ENCODE peak calls at places on chromosomes 11 and 22, in seven cellular contexts. One of them, this sample, is unnamed.
A peak's percentile ranks its signal among the peaks of the same experiment; 100 is the strongest.

GRCh38 chr11:14644396-14645246 is 1.0 kb downstream of the PDE3B start:
- DNase-seq in testis: peak; percentile 50
- DNase-seq in GM23338: peak; percentile 68
- DNase-seq in transverse colon: peak; percentile 43
- DNase-seq in uterus: no peak
- DNase-seq in body of pancreas: peak; percentile 51
- DNase-seq in stomach: peak; percentile 34
- DNase-seq in this sample: peak; percentile 32

GRCh38 chr11:65442952-65443351 is 20.4 kb downstream of the NEAT1 start:
- DNase-seq in GM23338: no peak
- DNase-seq in testis: no peak
- DNase-seq in body of pancreas: peak; percentile 25
- DNase-seq in transverse colon: no peak
- DNase-seq in stomach: no peak
- DNase-seq in uterus: peak; percentile 24
- DNase-seq in this sample: no peak

GRCh38 chr11:10304495-10305261 is at the start of gene ADM:
- DNase-seq in uterus: peak; percentile 92
- DNase-seq in body of pancreas: peak; percentile 84
- DNase-seq in stomach: peak; percentile 87
- DNase-seq in transverse colon: peak; percentile 93
- DNase-seq in GM23338: peak; percentile 93
- DNase-seq in testis: peak; percentile 91
- DNase-seq in this sample: peak; percentile 87

GRCh38 chr11:125945797-125946520 is at the start of gene VSIG10L2:
- DNase-seq in GM23338: no peak
- DNase-seq in uterus: peak; percentile 5
- DNase-seq in transverse colon: no peak
- DNase-seq in body of pancreas: no peak
- DNase-seq in testis: no peak
- DNase-seq in stomach: no peak
- DNase-seq in this sample: no peak

GRCh38 chr11:113241190-113242051 is 73.0 kb upstream of the TTC12 start:
- DNase-seq in transverse colon: no peak
- DNase-seq in stomach: no peak
- DNase-seq in GM23338: no peak
- DNase-seq in testis: no peak
- DNase-seq in body of pancreas: no peak
- DNase-seq in uterus: no peak
- DNase-seq in this sample: no peak

GRCh38 chr22:38271927-38272372 is 860 bp downstream of the TMEM184B start:
- DNase-seq in GM23338: peak; percentile 75
- DNase-seq in body of pancreas: peak; percentile 77
- DNase-seq in stomach: peak; percentile 71
- DNase-seq in transverse colon: peak; percentile 69
- DNase-seq in uterus: peak; percentile 44
- DNase-seq in testis: no peak
- DNase-seq in this sample: no peak

GRCh38 chr22:30159561-30160353 is 79.5 kb downstream of the HORMAD2 start:
- DNase-seq in uterus: no peak
- DNase-seq in testis: peak; percentile 45
- DNase-seq in transverse colon: no peak
- DNase-seq in GM23338: no peak
- DNase-seq in stomach: no peak
- DNase-seq in body of pancreas: peak; percentile 35
- DNase-seq in this sample: no peak

GRCh38 chr11:44199298-44199697 is 103.8 kb downstream of the EXT2 start:
- DNase-seq in transverse colon: no peak
- DNase-seq in uterus: no peak
- DNase-seq in testis: no peak
- DNase-seq in stomach: no peak
- DNase-seq in GM23338: peak; percentile 57
- DNase-seq in body of pancreas: no peak
- DNase-seq in this sample: no peak

GRCh38 chr11:6251120-6251733 is 8.4 kb upstream of the CCKBR start:
- DNase-seq in GM23338: peak; percentile 90
- DNase-seq in stomach: peak; percentile 90
- DNase-seq in transverse colon: peak; percentile 82
- DNase-seq in uterus: peak; percentile 62
- DNase-seq in testis: peak; percentile 87
- DNase-seq in body of pancreas: peak; percentile 87
- DNase-seq in this sample: peak; percentile 85

GRCh38 chr11:122516686-122517085 is 138.8 kb upstream of the UBASH3B start:
- DNase-seq in testis: no peak
- DNase-seq in GM23338: no peak
- DNase-seq in transverse colon: no peak
- DNase-seq in body of pancreas: no peak
- DNase-seq in uterus: no peak
- DNase-seq in stomach: no peak
- DNase-seq in this sample: no peak

GRCh38 chr11:124717786-124718634 is 21.7 kb upstream of the NRGN start:
- DNase-seq in uterus: no peak
- DNase-seq in body of pancreas: no peak
- DNase-seq in GM23338: peak; percentile 66
- DNase-seq in transverse colon: no peak
- DNase-seq in testis: no peak
- DNase-seq in stomach: no peak
- DNase-seq in this sample: peak; percentile 22

GRCh38 chr11:34840736-34841386 is 75.3 kb downstream of the APIP start:
- DNase-seq in body of pancreas: peak; percentile 47
- DNase-seq in uterus: no peak
- DNase-seq in testis: no peak
- DNase-seq in GM23338: peak; percentile 78
- DNase-seq in stomach: peak; percentile 28
- DNase-seq in transverse colon: peak; percentile 58
- DNase-seq in this sample: peak; percentile 37

GRCh38 chr22:39316440-39317083 is 2.9 kb downstream of the RPL3 start:
- DNase-seq in body of pancreas: peak; percentile 87
- DNase-seq in uterus: peak; percentile 82
- DNase-seq in testis: peak; percentile 81
- DNase-seq in stomach: peak; percentile 79
- DNase-seq in transverse colon: peak; percentile 79
- DNase-seq in GM23338: peak; percentile 81
- DNase-seq in this sample: peak; percentile 65

GRCh38 chr22:39315389-39315788 is 4.0 kb downstream of the RPL3 start:
- DNase-seq in body of pancreas: no peak
- DNase-seq in testis: no peak
- DNase-seq in stomach: no peak
- DNase-seq in transverse colon: no peak
- DNase-seq in uterus: no peak
- DNase-seq in GM23338: no peak
- DNase-seq in this sample: no peak

GRCh38 chr22:39318507-39319283 is 728 bp downstream of the RPL3 start:
- DNase-seq in transverse colon: peak; percentile 44
- DNase-seq in GM23338: no peak
- DNase-seq in body of pancreas: no peak
- DNase-seq in stomach: no peak
- DNase-seq in uterus: no peak
- DNase-seq in testis: peak; percentile 58
- DNase-seq in this sample: no peak

GRCh38 chr22:39317756-39318506 is 1.5 kb downstream of the RPL3 start:
- DNase-seq in body of pancreas: no peak
- DNase-seq in uterus: no peak
- DNase-seq in stomach: no peak
- DNase-seq in testis: no peak
- DNase-seq in transverse colon: no peak
- DNase-seq in GM23338: no peak
- DNase-seq in this sample: no peak

DNA sequence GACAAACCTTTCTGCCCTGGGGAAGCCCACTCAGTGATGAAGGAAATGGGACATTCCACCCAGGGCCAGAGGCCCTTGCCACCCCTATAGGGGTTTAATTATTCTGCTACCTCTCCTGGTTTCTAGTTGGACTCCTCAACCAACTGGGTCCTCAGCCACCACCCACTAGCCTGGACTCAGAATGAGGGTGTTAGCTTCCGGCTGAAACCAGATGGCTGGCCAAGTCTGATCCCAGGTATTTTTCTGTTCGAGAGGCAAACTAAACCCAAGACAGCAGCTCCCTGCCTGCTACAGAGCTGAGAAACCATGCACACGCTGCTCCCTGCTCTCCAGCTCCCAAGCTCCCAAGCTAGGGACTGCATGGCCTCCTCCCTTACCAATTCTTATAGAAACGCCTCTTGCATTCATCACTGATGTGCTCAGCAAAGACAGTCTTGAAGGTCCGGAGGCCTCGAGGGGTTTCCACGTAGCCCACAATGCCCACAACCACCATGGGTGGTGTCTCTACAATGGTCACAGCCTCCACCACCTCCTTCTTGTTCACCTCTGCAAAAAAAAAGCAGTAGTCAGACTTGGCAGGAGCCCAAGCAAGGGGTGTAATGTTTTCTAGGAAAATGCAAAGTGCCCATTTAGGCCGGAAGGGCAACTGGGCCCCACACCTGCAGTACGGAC is 2.2 kb downstream of the RPL3 start:
- DNase-seq in body of pancreas: no peak
- DNase-seq in uterus: no peak
- DNase-seq in transverse colon: peak; percentile 60
- DNase-seq in stomach: no peak
- DNase-seq in testis: no peak
- DNase-seq in GM23338: no peak
- DNase-seq in this sample: no peak
- H3K36me3 ChIP-seq in body of pancreas: peaks cover 35% of the 10 kb centered on the region
- H3K36me3 ChIP-seq in uterus: no peaks in the 10 kb centered on the region
- H3K36me3 ChIP-seq in transverse colon: peaks cover 14% of the 10 kb centered on the region
- H3K36me3 ChIP-seq in stomach: peaks cover 58% of the 10 kb centered on the region
- H3K36me3 ChIP-seq in testis: no peaks in the 10 kb centered on the region
- H3K36me3 ChIP-seq in GM23338: peaks cover 67% of the 10 kb centered on the region
- H3K36me3 ChIP-seq in this sample: peaks cover 71% of the 10 kb centered on the region

GRCh38 chr11:3357994-3358676 is 20.8 kb downstream of the ZNF195 start:
- DNase-seq in testis: no peak
- DNase-seq in GM23338: no peak
- DNase-seq in stomach: no peak
- DNase-seq in body of pancreas: no peak
- DNase-seq in transverse colon: no peak
- DNase-seq in uterus: no peak
- DNase-seq in this sample: no peak

GRCh38 chr11:3356858-3357257 is 22.1 kb downstream of the ZNF195 start:
- DNase-seq in transverse colon: no peak
- DNase-seq in testis: no peak
- DNase-seq in uterus: no peak
- DNase-seq in GM23338: no peak
- DNase-seq in body of pancreas: no peak
- DNase-seq in stomach: no peak
- DNase-seq in this sample: no peak

GRCh38 chr11:3357302-3357701 is 21.6 kb downstream of the ZNF195 start:
- DNase-seq in uterus: no peak
- DNase-seq in transverse colon: no peak
- DNase-seq in stomach: no peak
- DNase-seq in GM23338: no peak
- DNase-seq in body of pancreas: no peak
- DNase-seq in testis: no peak
- DNase-seq in this sample: no peak

DNA sequence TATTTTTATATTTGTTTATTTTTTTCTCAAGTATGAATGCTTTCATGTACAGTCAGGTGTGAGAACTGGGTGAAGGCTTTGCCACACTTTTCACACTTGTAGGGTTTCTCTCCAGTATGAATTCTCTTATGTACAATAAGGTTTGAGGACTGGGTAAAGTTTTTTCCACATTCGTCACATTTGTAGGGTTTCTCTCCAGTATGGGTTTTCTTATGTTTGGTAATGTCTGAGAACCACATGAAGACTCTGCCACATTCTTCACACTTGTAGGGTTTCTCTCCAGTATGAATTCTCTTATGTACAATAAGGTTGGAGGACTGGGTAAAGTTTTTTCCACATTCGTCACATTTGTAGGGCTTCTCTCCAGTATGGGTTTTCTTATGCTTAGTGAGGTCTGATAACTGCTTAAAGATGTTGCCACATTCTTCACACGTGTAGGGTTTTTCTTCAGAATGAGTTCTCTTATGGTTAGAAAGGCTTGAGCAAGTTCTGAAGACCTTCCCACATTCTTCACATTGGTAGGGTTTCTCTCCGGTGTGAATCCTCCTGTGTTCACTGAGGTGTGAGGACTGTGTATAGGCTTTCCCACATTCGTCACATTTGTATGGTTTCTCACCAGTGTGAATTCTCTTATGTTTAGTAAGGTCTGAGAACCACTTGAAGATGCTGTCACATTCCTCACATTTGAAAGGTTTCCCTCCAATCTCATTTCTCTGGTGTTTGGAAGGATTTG is 19.7 kb downstream of the ZNF195 start:
- DNase-seq in uterus: no peak
- DNase-seq in testis: no peak
- DNase-seq in body of pancreas: no peak
- DNase-seq in GM23338: peak; percentile 43
- DNase-seq in stomach: no peak
- DNase-seq in transverse colon: no peak
- DNase-seq in this sample: no peak
- H3K36me3 ChIP-seq in uterus: no peaks in the 10 kb centered on the region
- H3K36me3 ChIP-seq in testis: no peaks in the 10 kb centered on the region
- H3K36me3 ChIP-seq in body of pancreas: peaks cover 22% of the 10 kb centered on the region
- H3K36me3 ChIP-seq in GM23338: peaks cover 62% of the 10 kb centered on the region
- H3K36me3 ChIP-seq in stomach: peaks cover 48% of the 10 kb centered on the region
- H3K36me3 ChIP-seq in transverse colon: peaks cover 19% of the 10 kb centered on the region
- H3K36me3 ChIP-seq in this sample: peaks cover 63% of the 10 kb centered on the region

DNA sequence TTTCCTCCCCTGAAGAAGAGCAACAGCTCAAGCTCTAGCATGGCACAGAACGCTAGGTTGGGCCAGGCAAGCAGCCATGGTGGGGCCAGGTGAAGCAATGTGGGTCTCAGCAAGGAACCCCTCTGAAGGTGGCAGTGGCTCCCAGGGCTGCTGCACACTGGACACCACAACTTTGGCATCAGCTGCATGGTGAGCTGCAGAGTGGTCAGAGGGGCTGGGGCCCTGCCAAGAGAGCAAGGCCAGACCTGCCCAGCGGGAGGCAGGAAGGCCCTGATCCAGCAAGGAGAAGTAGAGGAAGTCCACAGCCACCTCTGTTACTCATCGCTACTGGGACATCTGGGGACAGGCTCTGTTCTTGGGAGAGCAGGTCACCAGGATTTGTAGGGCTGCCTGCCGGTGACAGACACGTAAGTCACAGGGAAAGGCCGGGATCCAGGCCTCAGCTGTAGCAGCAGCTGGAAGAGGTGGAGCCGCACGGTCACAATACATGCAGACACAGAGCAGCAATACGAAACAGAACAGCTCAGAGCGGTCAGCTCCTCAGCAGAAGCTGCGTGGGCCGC is 12.4 kb downstream of the CYB561A3 start:
- DNase-seq in GM23338: no peak
- DNase-seq in testis: no peak
- DNase-seq in transverse colon: no peak
- DNase-seq in body of pancreas: no peak
- DNase-seq in uterus: no peak
- DNase-seq in stomach: no peak
- DNase-seq in this sample: no peak
- H3K36me3 ChIP-seq in GM23338: no peaks in the 10 kb centered on the region
- H3K36me3 ChIP-seq in testis: no peaks in the 10 kb centered on the region
- H3K36me3 ChIP-seq in transverse colon: no peaks in the 10 kb centered on the region
- H3K36me3 ChIP-seq in body of pancreas: peaks cover 4% of the 10 kb centered on the region
- H3K36me3 ChIP-seq in uterus: no peaks in the 10 kb centered on the region
- H3K36me3 ChIP-seq in stomach: peaks cover 31% of the 10 kb centered on the region
- H3K36me3 ChIP-seq in this sample: no peaks in the 10 kb centered on the region

DNA sequence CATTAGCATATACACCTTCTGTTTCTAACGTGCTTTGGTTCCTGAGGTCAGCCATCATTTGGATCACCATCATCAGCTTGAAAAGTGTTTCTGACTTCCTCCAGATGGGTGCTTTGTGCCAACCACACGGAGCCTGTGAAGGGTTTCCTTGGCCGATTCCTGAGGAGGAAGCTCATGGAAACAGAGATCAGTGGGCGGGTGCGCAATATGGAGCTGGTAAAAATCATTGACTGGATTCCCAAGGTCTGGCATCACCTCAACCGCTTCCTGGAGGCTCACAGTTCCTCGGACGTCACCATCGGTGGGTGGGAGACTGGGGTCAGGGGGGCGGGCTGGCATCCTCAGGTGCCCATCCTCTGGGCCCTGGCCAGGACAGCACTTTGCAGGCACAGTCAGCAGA is 54.8 kb downstream of the DBX1 start:
- DNase-seq in body of pancreas: no peak
- DNase-seq in uterus: peak; percentile 10
- DNase-seq in transverse colon: no peak
- DNase-seq in testis: no peak
- DNase-seq in GM23338: no peak
- DNase-seq in stomach: no peak
- DNase-seq in this sample: no peak
- H3K36me3 ChIP-seq in body of pancreas: no peaks in the 10 kb centered on the region
- H3K36me3 ChIP-seq in uterus: no peaks in the 10 kb centered on the region
- H3K36me3 ChIP-seq in transverse colon: no peaks in the 10 kb centered on the region
- H3K36me3 ChIP-seq in testis: no peaks in the 10 kb centered on the region
- H3K36me3 ChIP-seq in GM23338: peaks cover 17% of the 10 kb centered on the region
- H3K36me3 ChIP-seq in stomach: peaks cover 32% of the 10 kb centered on the region
- H3K36me3 ChIP-seq in this sample: peaks cover 90% of the 10 kb centered on the region

This sample was measured in WERI-Rb-1.